ENCODE peak calls at places on chromosome 5, in ten cellular contexts. X, M, J, V, O, F, U, I, K and N are unnamed samples.

GRCh38 chr5:82100303-82101077 is 128.7 kb downstream of the ATG10 start:
- DNase-seq in O (peak; percentile 1), J (no peak), K (peak; percentile 5), F (peak; percentile 72), U (peak; percentile 82), I (no peak), X (no peak), V (no peak), M (no peak), N (no peak)

GRCh38 chr5:148682283-148683026 is 28.1 kb upstream of the HTR4 start:
- DNase-seq in K (no peak), O (no peak), U (no peak), M (no peak), I (no peak), J (no peak), V (no peak), F (no peak), X (no peak), N (no peak)

GRCh38 chr5:37900692-37901091 is 60.9 kb upstream of the GDNF start:
- DNase-seq in I (no peak), O (peak; percentile 50), M (no peak), V (no peak), U (no peak), X (no peak), J (no peak), K (peak; percentile 61), F (peak; percentile 7), N (no peak)

GRCh38 chr5:115575167-115576070 is 26.9 kb downstream of the TICAM2 start:
- DNase-seq in V (no peak), U (no peak), M (no peak), F (peak; percentile 87), J (no peak), K (no peak), X (no peak), I (no peak), O (peak; percentile 81), N (no peak)

GRCh38 chr5:93117753-93118531 is 463.1 kb downstream of the NR2F1-AS1 start:
- DNase-seq in J (no peak), V (no peak), K (no peak), M (no peak), U (no peak), O (peak; percentile 25), F (peak; percentile 30), X (no peak), I (no peak), N (no peak)

GRCh38 chr5:159536626-159537025 is 206.3 kb upstream of the IL12B start:
- DNase-seq in U (no peak), O (no peak), J (no peak), M (no peak), I (no peak), K (no peak), V (no peak), X (no peak), F (no peak), N (no peak)

GRCh38 chr5:143641549-143641955 is 170.4 kb upstream of the HMHB1 start:
- DNase-seq in V (no peak), M (no peak), J (no peak), K (no peak), I (no peak), O (peak; percentile 33), U (no peak), F (peak; percentile 65), X (no peak), N (no peak)

GRCh38 chr5:105754056-105754455 is 1916.7 kb downstream of the EFNA5 start:
- DNase-seq in M (no peak), I (no peak), O (no peak), U (no peak), X (no peak), K (no peak), V (no peak), F (peak; percentile 14), J (no peak), N (no peak)

GRCh38 chr5:138107213-138107612 is 23.4 kb downstream of the WNT8A start:
- DNase-seq in K (no peak), I (no peak), J (no peak), X (no peak), F (no peak), V (no peak), M (no peak), U (no peak), O (no peak), N (no peak)

GRCh38 chr5:68251386-68251785 is 35.8 kb downstream of the PIK3R1 start:
- DNase-seq in I (no peak), X (peak; percentile 65), K (no peak), V (no peak), O (peak; percentile 55), M (no peak), U (no peak), F (peak; percentile 40), J (no peak), N (no peak)

GRCh38 chr5:159515909-159516415 is 185.7 kb upstream of the IL12B start:
- DNase-seq in V (peak; percentile 50), I (no peak), F (peak; percentile 39), K (peak; percentile 58), J (peak; percentile 64), O (peak; percentile 52), U (peak; percentile 65), X (peak; percentile 78), M (no peak), N (peak; percentile 55)

GRCh38 chr5:133421394-133421793 is 190.9 kb downstream of the FSTL4 start:
- DNase-seq in V (no peak), F (peak; percentile 2), U (peak; percentile 66), I (no peak), X (no peak), J (peak; percentile 38), K (no peak), O (peak; percentile 18), M (no peak), N (no peak)

GRCh38 chr5:94744906-94745305 is 126.4 kb downstream of the SLF1 start:
- DNase-seq in U (no peak), M (no peak), O (no peak), K (no peak), J (no peak), V (no peak), I (no peak), F (no peak), X (no peak), N (no peak)

GRCh38 chr5:115497200-115497599 is 47.4 kb downstream of the FEM1C start:
- DNase-seq in J (no peak), U (no peak), I (no peak), V (no peak), X (no peak), K (peak; percentile 52), F (no peak), M (no peak), O (no peak), N (no peak)

GRCh38 chr5:118806571-118806970 is 181.8 kb downstream of the DTWD2 start:
- DNase-seq in F (no peak), M (no peak), O (no peak), K (no peak), X (no peak), I (no peak), J (no peak), U (no peak), V (no peak), N (no peak)

GRCh38 chr5:79512692-79513518 is 1.0 kb downstream of the HOMER1 start:
- DNase-seq in O (peak; percentile 44), I (no peak), V (no peak), K (peak; percentile 11), U (peak; percentile 48), J (no peak), X (peak; percentile 4), F (no peak), M (no peak), N (no peak)

GRCh38 chr5:174533127-174533453 is 191.3 kb upstream of the MSX2 start:
- DNase-seq in K (peak; percentile 55), O (no peak), M (no peak), U (no peak), X (no peak), V (no peak), J (no peak), F (peak; percentile 11), I (no peak), N (no peak)

GRCh38 chr5:175378444-175379028 is 65.4 kb downstream of the DRD1 start:
- DNase-seq in M (no peak), O (peak; percentile 76), U (no peak), I (no peak), K (no peak), F (peak; percentile 88), X (no peak), V (no peak), J (no peak), N (no peak)

GRCh38 chr5:51227963-51228515 is 155.2 kb upstream of the ISL1 start:
- DNase-seq in X (no peak), F (no peak), I (no peak), V (no peak), U (no peak), J (no peak), K (no peak), O (no peak), M (no peak), N (no peak)

GRCh38 chr5:170095687-170096086 is 10.0 kb upstream of the FOXI1 start:
- DNase-seq in X (no peak), U (no peak), V (no peak), J (no peak), K (no peak), F (no peak), M (no peak), I (peak; percentile 14), O (peak; percentile 58), N (no peak)

GRCh38 chr5:140246378-140247122 is 56.4 kb downstream of the PFDN1 start:
- DNase-seq in O (peak; percentile 90), J (no peak), K (peak; percentile 73), M (no peak), V (no peak), I (peak; percentile 80), X (no peak), F (peak; percentile 83), U (no peak), N (no peak)

GRCh38 chr5:169197343-169197742 is 103.6 kb downstream of the SLIT3 start:
- DNase-seq in K (peak; percentile 45), O (no peak), F (no peak), M (no peak), I (no peak), U (no peak), X (no peak), J (no peak), V (no peak), N (no peak)

GRCh38 chr5:127957183-127957582 is 126.4 kb upstream of the SLC12A2 start:
- DNase-seq in O (peak; percentile 78), X (no peak), U (no peak), M (no peak), V (no peak), J (peak; percentile 63), K (peak; percentile 50), F (peak; percentile 52), I (peak; percentile 76), N (no peak)

GRCh38 chr5:171712616-171713015 is 73.0 kb upstream of the SMIM23 start:
- DNase-seq in O (no peak), M (no peak), I (no peak), V (no peak), X (no peak), U (no peak), F (no peak), J (no peak), K (no peak), N (no peak)

GRCh38 chr5:79886456-79886855 is 104.6 kb downstream of the MTX3 start:
- DNase-seq in K (no peak), V (no peak), F (no peak), I (no peak), X (no peak), J (no peak), O (no peak), U (no peak), M (no peak), N (no peak)

GRCh38 chr5:73119492-73120157 is 750 bp upstream of the TMEM171 start:
- DNase-seq in U (no peak), X (no peak), I (no peak), F (no peak), M (no peak), O (no peak), J (no peak), K (no peak), V (no peak), N (peak; percentile 59)

GRCh38 chr5:129094087-129094923 is at the start of gene ISOC1:
- DNase-seq in M (peak; percentile 87), V (peak; percentile 89), X (peak; percentile 90), J (peak; percentile 85), I (peak; percentile 96), K (peak; percentile 92), O (peak; percentile 89), U (peak; percentile 91), F (peak; percentile 78), N (peak; percentile 97)

GRCh38 chr5:171528036-171528435 is 108.6 kb downstream of the FGF18 start:
- DNase-seq in F (no peak), O (no peak), U (no peak), I (peak; percentile 63), M (no peak), X (no peak), V (no peak), J (no peak), K (no peak), N (no peak)